ENCODE peak calls at places on chromosomes 5 and 9, in seven cellular contexts. U is IMR-90, W is brain microvascular endothelial cell, A is left ventricle myocardium inferior, P is HL-60, L is cardiac muscle cell, R is kidney. X is an unnamed sample.

GRCh38 chr5:38360323-38361061 is 102.1 kb downstream of the EGFLAM start:
- DNase-seq in P (no peak), R (no peak), W (no peak), L (no peak), U (no peak), A (no peak), X (no peak)

GRCh38 chr5:78547731-78548189 is 100.8 kb downstream of the LHFPL2 start:
- DNase-seq in R (peak; percentile 91), U (peak; percentile 84), A (peak; percentile 92), W (peak; percentile 94), P (no peak), L (peak; percentile 99), X (peak; percentile 80)

GRCh38 chr9:92483896-92484545 is 1.7 kb upstream of the ASPN start:
- DNase-seq in P (no peak), U (peak; percentile 46), A (no peak), R (no peak), W (no peak), L (peak; percentile 16), X (peak; percentile 54)

GRCh38 chr9:131854906-131855504 is 115.1 kb upstream of the RAPGEF1 start:
- DNase-seq in L (peak; percentile 69), U (peak; percentile 5), R (no peak), A (no peak), P (no peak), W (no peak), X (no peak)

GRCh38 chr5:52898961-52899680 is 90.0 kb upstream of the ITGA2 start:
- DNase-seq in P (no peak), U (no peak), L (no peak), A (no peak), W (no peak), R (no peak), X (no peak)

GRCh38 chr5:160542281-160542680 is 120.6 kb downstream of the PTTG1 start:
- DNase-seq in U (no peak), R (no peak), A (no peak), P (no peak), L (no peak), W (no peak), X (no peak)

GRCh38 chr9:86977205-86977835 is 30.0 kb upstream of the GAS1 start:
- DNase-seq in L (peak; percentile 35), U (peak; percentile 75), P (no peak), R (no peak), W (peak; percentile 22), A (no peak), X (no peak)

GRCh38 chr5:72064801-72065570 is 42.3 kb upstream of the MAP1B start:
- DNase-seq in W (no peak), R (no peak), P (no peak), A (no peak), L (no peak), U (no peak), X (no peak)

GRCh38 chr5:95864944-95865504 is 42.5 kb upstream of the GLRX start:
- DNase-seq in R (no peak), W (no peak), A (no peak), U (peak; percentile 58), P (no peak), L (no peak), X (no peak)

GRCh38 chr5:92544042-92544441 is 1037.0 kb downstream of the NR2F1-AS1 start:
- DNase-seq in L (peak; percentile 51), A (no peak), U (no peak), W (no peak), P (no peak), R (no peak), X (no peak)

GRCh38 chr5:10441992-10442435 is 335 bp downstream of the ROPN1L start:
- DNase-seq in R (no peak), W (no peak), U (no peak), A (no peak), L (no peak), P (no peak), X (no peak)

GRCh38 chr5:17248999-17249634 is 31.7 kb downstream of the BASP1 start:
- DNase-seq in A (no peak), L (peak; percentile 96), P (no peak), U (peak; percentile 99), W (peak; percentile 97), R (no peak), X (peak; percentile 93)

GRCh38 chr5:125042243-125042887 is 295.9 kb upstream of the ZNF608 start:
- DNase-seq in L (peak; percentile 36), U (peak; percentile 74), A (no peak), P (no peak), R (no peak), W (no peak), X (no peak)

GRCh38 chr9:99822596-99823391 is 1.1 kb downstream of the NR4A3 start:
- DNase-seq in L (peak; percentile 68), W (peak; percentile 53), A (peak; percentile 32), R (peak; percentile 79), P (no peak), U (peak; percentile 51), X (peak; percentile 76)

GRCh38 chr5:176533894-176534611 is 3.1 kb downstream of the RNF44 start:
- DNase-seq in W (no peak), R (peak; percentile 74), L (no peak), P (no peak), A (peak; percentile 36), U (peak; percentile 36), X (no peak)

GRCh38 chr5:34930870-34931269 is 1.5 kb downstream of the DNAJC21 start:
- DNase-seq in A (no peak), L (no peak), W (no peak), R (no peak), U (no peak), P (no peak), X (no peak)
- H3K27ac ChIP-seq in A (peak overlapping the region; percentile 97), L (peak overlapping the region; percentile 95), W (peak overlapping the region; percentile 66), R (no peak overlapping the region), U (peak overlapping the region; percentile 44), P (peak overlapping the region; percentile 92), X (no peak overlapping the region)

GRCh38 chr9:14345586-14346237 is 31.8 kb upstream of the NFIB start:
- DNase-seq in P (no peak), A (no peak), R (no peak), U (no peak), L (no peak), W (no peak), X (no peak)

GRCh38 chr9:14344846-14345585 is 31.1 kb upstream of the NFIB start:
- DNase-seq in A (no peak), P (no peak), U (no peak), R (no peak), W (no peak), L (no peak), X (no peak)

GRCh38 chr9:14346826-14347407 is 33.0 kb upstream of the NFIB start:
- DNase-seq in W (no peak), R (no peak), A (peak; percentile 52), U (no peak), P (no peak), L (peak; percentile 45), X (no peak)

GRCh38 chr9:14347408-14348224 is 33.7 kb upstream of the NFIB start:
- DNase-seq in U (no peak), R (peak; percentile 70), W (peak; percentile 15), P (no peak), A (peak; percentile 69), L (peak; percentile 81), X (peak; percentile 54)

DNA sequence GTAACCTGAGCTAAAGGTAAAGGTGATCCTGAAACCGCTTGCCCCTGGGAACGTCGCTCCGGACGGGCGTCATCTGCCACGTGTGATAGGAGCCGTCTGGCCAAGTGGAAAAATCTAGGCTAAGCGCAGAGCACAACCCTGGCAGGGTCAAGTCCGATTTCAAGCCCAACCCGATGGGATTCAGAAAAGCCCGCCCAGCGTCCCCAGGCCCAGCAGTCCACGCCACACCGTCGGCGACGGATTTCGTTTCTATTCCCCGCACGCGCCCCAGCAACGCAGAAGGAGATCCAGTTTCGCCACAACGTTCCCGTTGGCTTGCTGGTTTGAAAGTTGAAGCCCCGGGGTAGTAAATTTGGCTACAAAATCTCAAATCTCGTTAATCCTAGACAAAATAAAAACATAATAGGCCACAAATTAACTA is 32.4 kb upstream of the NFIB start:
- DNase-seq in P (no peak), R (no peak), A (peak; percentile 41), U (no peak), W (no peak), L (peak; percentile 56), X (no peak)
- H3K4me3 ChIP-seq in P (no peak overlapping the region), R (peak overlapping the region; percentile 58), A (peak overlapping the region; percentile 73), U (no peak overlapping the region), W (no peak overlapping the region), L (peak overlapping the region; percentile 37), X (no peak overlapping the region)

GRCh38 chr9:16521868-16522381 is 348.5 kb downstream of the BNC2 start:
- DNase-seq in R (peak; percentile 78), A (peak; percentile 30), U (peak; percentile 94), W (peak; percentile 40), L (peak; percentile 88), P (no peak), X (no peak)
- H3K27ac ChIP-seq in R (no peak overlapping the region), A (peak overlapping the region; percentile 66), U (peak overlapping the region; percentile 90), W (peak overlapping the region; percentile 52), L (no peak overlapping the region), P (no peak overlapping the region), X (no peak overlapping the region)

GRCh38 chr9:4768681-4769080 is 24.1 kb upstream of the RCL1 start:
- DNase-seq in A (no peak), L (no peak), P (no peak), U (no peak), R (no peak), W (no peak), X (no peak)

GRCh38 chr9:4762108-4762888 is 21.3 kb upstream of the AK3 start:
- DNase-seq in R (peak; percentile 78), U (peak; percentile 73), W (peak; percentile 62), P (peak; percentile 44), A (peak; percentile 70), L (peak; percentile 83), X (peak; percentile 74)

GRCh38 chr9:4764033-4764432 is 23.0 kb upstream of the AK3 start:
- DNase-seq in L (no peak), A (no peak), U (no peak), R (no peak), W (no peak), P (no peak), X (no peak)

GRCh38 chr9:4760122-4760521 is 19.1 kb upstream of the AK3 start:
- DNase-seq in P (peak; percentile 62), U (no peak), W (no peak), A (no peak), R (no peak), L (no peak), X (no peak)

DNA sequence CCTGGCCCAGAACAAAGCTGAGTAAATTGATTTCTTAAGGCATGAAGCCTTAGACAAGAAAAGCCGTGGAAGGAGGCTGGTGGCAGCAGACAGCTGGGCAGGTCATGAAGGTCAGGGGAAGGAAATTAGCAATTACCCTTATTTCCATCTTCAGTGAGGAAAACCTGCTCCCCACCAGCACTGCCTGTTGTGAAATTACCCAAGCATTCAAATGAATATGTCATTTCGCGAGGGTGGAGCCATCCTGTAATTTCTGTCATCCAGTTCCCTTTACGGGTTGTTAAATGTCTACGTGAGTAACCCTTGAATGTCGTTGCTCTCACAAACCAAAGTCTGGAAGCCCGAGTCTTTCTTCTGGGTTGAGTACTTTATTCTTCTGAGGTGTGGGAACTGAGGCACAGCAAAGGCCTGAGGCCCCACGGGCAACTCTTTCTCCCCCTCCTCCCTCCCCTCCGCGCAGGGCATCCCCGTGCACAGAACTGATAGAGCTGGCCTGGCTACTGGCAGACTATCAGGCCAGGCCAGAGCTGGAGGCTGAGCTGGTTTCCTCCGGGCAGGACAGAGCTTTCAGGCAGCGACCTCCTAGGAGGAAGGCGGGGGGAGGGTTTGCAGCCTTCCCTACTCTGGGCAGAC is 22.0 kb upstream of the AK3 start:
- DNase-seq in R (peak; percentile 84), A (no peak), L (peak; percentile 49), W (peak; percentile 20), U (no peak), P (peak; percentile 80), X (peak; percentile 73)
- H3K4me3 ChIP-seq in R (peak overlapping the region; percentile 51), A (peak overlapping the region; percentile 48), L (no peak overlapping the region), W (no peak overlapping the region), U (no peak overlapping the region), P (peak overlapping the region; percentile 31), X (peak overlapping the region; percentile 23)

GRCh38 chr9:93488239-93488638 is 34.9 kb upstream of the FAM120AOS start:
- DNase-seq in P (no peak), W (no peak), L (no peak), R (no peak), U (no peak), A (no peak), X (no peak)
- H3K27ac ChIP-seq in P (no peak overlapping the region), W (no peak overlapping the region), L (no peak overlapping the region), R (no peak overlapping the region), U (no peak overlapping the region), A (no peak overlapping the region), X (no peak overlapping the region)

X was measured in A673.